ENCODE peak calls at places on chromosomes 12 and 14, in four cellular contexts. J, O, D and Z are unnamed samples.

GRCh38 chr12:2355604-2356003 is 302.8 kb downstream of the CACNA1C start:
- DNase-seq in J (no peak), O (no peak), D (no peak), Z (no peak)

GRCh38 chr12:127169321-127170270 is 1097.4 kb upstream of the TMEM132C start:
- DNase-seq in J (no peak), O (no peak), D (peak), Z (peak)

GRCh38 chr12:101004891-101005290 is 205.1 kb downstream of the SLC5A8 start:
- DNase-seq in J (no peak), O (no peak), D (peak), Z (no peak)

GRCh38 chr12:7693793-7694192 is 1.8 kb downstream of the GDF3 start:
- DNase-seq in J (no peak), O (no peak), D (no peak), Z (no peak)

GRCh38 chr12:88922816-88923215 is 342.5 kb upstream of the KITLG start:
- DNase-seq in J (no peak), O (no peak), D (peak), Z (no peak)

GRCh38 chr12:80493466-80493865 is 49.4 kb downstream of the PTPRQ start:
- DNase-seq in J (peak), O (no peak), D (no peak), Z (no peak)

GRCh38 chr14:66225337-66225736 is 260.8 kb upstream of the CCDC196 start:
- DNase-seq in J (no peak), O (no peak), D (no peak), Z (no peak)

GRCh38 chr12:84361651-84362551 is 550.7 kb downstream of the SLC6A15 start:
- DNase-seq in J (no peak), O (no peak), D (no peak), Z (no peak)

GRCh38 chr14:31207287-31207745 is 277 bp downstream of the HECTD1 start:
- DNase-seq in J (no peak), O (no peak), D (no peak), Z (no peak)

GRCh38 chr14:53412819-53413664 is 259.9 kb upstream of the DDHD1 start:
- DNase-seq in J (peak), O (no peak), D (no peak), Z (peak)

GRCh38 chr14:46691819-46692218 is 40.2 kb upstream of the RPL10L start:
- DNase-seq in J (no peak), O (no peak), D (no peak), Z (no peak)

GRCh38 chr14:20343855-20344205 is 395 bp downstream of the PARP2 start:
- DNase-seq in J (peak), O (no peak), D (peak), Z (peak)

GRCh38 chr14:105053421-105053820 is 11.8 kb downstream of the GPR132 start:
- DNase-seq in J (no peak), O (no peak), D (no peak), Z (no peak)

GRCh38 chr12:54231236-54231635 is 42.5 kb upstream of the SMUG1 start:
- DNase-seq in J (no peak), O (no peak), D (no peak), Z (no peak)

GRCh38 chr12:54228471-54228870 is 39.7 kb upstream of the SMUG1 start:
- DNase-seq in J (no peak), O (no peak), D (no peak), Z (no peak)

GRCh38 chr12:54230555-54230954 is 41.8 kb upstream of the SMUG1 start:
- DNase-seq in J (no peak), O (no peak), D (no peak), Z (no peak)

GRCh38 chr12:54227376-54227775 is 38.6 kb upstream of the SMUG1 start:
- DNase-seq in J (no peak), O (no peak), D (no peak), Z (no peak)

GRCh38 chr12:54229624-54230212 is 40.9 kb upstream of the SMUG1 start:
- DNase-seq in J (peak), O (no peak), D (peak), Z (peak)
- H3K4me3 ChIP-seq in J (no peak), O (no peak), D (no peak), Z (peak)

DNA sequence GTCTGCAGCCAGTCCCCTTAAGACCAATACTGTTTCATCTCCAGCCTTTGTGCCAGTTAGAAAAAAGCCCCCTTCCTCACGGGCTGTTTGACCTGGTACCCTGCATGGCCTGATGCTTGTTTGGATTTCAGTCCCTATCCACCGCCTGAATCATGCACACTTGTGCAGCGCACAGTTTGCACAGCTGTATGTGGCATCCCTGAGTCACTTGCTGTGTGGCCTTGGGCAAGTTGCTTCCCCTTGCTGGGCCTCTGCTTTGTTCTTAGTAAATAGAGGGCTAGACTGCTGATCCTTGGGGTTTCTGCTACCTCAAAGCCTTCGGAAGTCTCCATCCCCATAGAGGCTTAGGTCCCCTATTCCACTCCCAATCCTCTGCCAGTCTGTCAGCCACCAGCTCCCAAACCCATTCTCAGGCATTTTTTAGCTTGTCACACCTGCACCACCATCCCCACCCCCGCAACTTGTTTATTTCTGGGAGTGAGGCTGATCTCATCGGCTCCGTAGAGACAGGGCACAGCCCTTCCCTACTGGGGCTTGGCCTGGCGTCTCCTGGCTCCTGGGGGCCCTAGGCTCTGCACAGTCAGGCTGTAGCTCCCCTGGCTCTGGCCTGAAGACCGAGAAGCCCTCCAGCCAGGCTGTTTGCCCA is 8.8 kb downstream of the KRT80 start:
- DNase-seq in J (peak), O (no peak), D (peak), Z (peak)
- H3K18ac ChIP-seq in J (peak), O (peak), D (peak), Z (peak)

GRCh38 chr14:72849222-72849621 is 44.7 kb downstream of the DPF3 start:
- DNase-seq in J (no peak), O (no peak), D (no peak), Z (no peak)

GRCh38 chr14:72847721-72848120 is 46.2 kb downstream of the DPF3 start:
- DNase-seq in J (peak), O (no peak), D (no peak), Z (no peak)

GRCh38 chr14:72850360-72850759 is 43.5 kb downstream of the DPF3 start:
- DNase-seq in J (no peak), O (no peak), D (no peak), Z (no peak)

GRCh38 chr14:72852194-72852593 is 41.7 kb downstream of the DPF3 start:
- DNase-seq in J (no peak), O (no peak), D (no peak), Z (no peak)

GRCh38 chr14:72851660-72852059 is 42.2 kb downstream of the DPF3 start:
- DNase-seq in J (no peak), O (no peak), D (no peak), Z (no peak)
- H3K9ac ChIP-seq in J (no peak), O (no peak), D (no peak), Z (no peak)

DNA sequence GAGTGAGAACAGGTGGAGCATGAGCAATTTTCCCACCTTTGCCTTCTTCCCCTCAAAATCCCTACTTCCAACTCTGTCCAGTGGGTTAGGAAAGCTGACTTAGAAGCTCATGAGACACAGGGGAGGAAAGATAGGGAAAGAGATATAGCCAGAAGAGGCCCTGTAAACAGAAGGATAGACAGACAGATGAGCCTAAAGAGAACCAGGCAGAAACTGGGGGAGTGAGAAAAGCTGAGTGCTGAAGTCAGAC is 5.0 kb downstream of the AJUBA start:
- DNase-seq in J (no peak), O (no peak), D (no peak), Z (no peak)
- H3K4me3 ChIP-seq in J (no peak), O (no peak), D (no peak), Z (no peak)

GRCh38 chr14:49892636-49893308 is at the start of gene ARF6:
- DNase-seq in J (peak), O (peak), D (peak), Z (peak)
- H3K18ac ChIP-seq in J (peak), O (peak), D (peak), Z (peak)

GRCh38 chr12:113083863-113084430 is 27.4 kb downstream of the DTX1 start:
- DNase-seq in J (no peak), O (no peak), D (no peak), Z (no peak)

GRCh38 chr12:113080692-113081091 is 24.2 kb downstream of the DTX1 start:
- DNase-seq in J (no peak), O (no peak), D (no peak), Z (no peak)

GRCh38 chr12:113081785-113082296 is 25.3 kb downstream of the DTX1 start:
- DNase-seq in J (no peak), O (no peak), D (no peak), Z (no peak)

GRCh38 chr12:113086249-113087164 is 30.0 kb downstream of the DTX1 start:
- DNase-seq in J (peak), O (no peak), D (no peak), Z (no peak)

DNA sequence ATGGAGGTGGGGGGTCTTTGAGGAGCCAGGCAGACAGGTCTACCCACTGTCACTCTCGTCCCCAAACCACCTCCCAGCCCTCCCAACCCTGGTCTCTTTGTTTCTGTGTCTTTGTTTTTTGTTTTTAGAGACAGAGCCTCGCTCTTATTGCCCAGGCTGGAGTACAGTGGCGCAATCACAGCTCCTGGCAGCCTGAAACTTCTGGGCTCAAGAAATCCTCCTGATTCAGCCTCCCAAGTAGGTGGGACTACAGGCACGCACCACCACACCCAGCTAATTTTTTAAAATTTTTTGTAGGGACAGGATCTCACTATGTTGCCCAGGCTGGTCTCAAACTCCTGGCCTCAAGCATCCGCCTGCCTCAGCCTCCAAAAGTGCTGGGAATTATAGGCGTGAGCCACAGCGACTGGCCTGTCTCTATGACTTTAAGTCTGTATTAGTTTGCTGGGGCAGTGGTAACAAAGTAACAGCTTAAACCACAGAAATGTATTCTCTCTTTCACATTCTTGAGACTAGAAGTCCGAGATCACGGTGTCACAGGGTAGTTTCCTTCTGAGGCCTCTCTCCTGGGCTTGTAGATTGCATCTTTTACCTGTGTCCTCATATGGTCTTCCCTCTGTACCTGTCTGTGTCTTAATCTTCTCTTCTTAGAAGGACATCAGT is 26.1 kb downstream of the DTX1 start:
- DNase-seq in J (no peak), O (no peak), D (no peak), Z (no peak)
- H3K9ac ChIP-seq in J (no peak), O (no peak), D (no peak), Z (no peak)

GRCh38 chr14:65204056-65204455 is 101.7 kb upstream of the MAX start:
- DNase-seq in J (no peak), O (no peak), D (no peak), Z (no peak)

GRCh38 chr14:65195042-65195719 is 92.9 kb upstream of the MAX start:
- DNase-seq in J (no peak), O (no peak), D (no peak), Z (no peak)

GRCh38 chr14:65203574-65203973 is 101.3 kb upstream of the MAX start:
- DNase-seq in J (no peak), O (no peak), D (no peak), Z (no peak)

GRCh38 chr14:65198346-65198745 is 96.0 kb upstream of the MAX start:
- DNase-seq in J (no peak), O (no peak), D (no peak), Z (no peak)

DNA sequence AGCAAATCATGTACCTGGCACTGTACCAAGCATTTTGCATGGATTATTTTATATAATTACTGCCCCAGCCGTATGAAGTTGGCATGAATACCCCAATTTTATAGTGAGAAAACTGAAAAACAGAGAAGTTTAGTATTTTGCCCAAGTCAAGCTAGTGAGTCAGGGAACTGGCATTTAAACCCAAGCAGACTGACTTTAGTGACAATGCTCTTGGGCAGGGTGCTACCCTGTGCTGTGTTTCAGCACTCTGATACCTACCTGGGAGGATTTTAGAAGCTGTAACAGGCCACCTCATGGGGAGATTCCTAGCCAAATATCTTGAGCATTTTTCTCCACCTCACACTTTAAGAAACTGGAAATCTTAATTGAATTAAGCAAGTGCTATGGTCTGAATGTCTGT is 98.1 kb upstream of the MAX start:
- DNase-seq in J (no peak), O (no peak), D (no peak), Z (no peak)
- H3K4me3 ChIP-seq in J (no peak), O (no peak), D (no peak), Z (no peak)

DNA sequence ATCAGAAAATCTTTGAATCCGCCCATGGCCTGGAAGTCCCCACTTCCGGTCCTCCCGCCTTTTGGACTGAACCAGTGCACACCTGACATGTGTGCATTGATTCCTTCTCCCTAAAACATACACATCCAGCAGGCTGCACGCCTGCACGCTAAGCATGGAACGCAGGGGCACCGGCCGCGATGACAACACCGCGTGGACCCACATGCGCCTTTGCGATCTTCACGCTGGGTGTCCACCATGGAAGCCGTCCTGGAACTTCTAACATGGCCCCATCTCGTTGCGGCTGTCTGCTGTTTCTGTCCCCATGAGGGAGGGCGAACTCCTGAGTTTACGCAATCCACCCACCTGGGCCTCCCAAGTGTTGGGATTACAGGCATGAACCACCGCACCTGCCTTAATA is 73.7 kb downstream of the GALNT9 start:
- DNase-seq in J (no peak), O (no peak), D (no peak), Z (no peak)
- H3K18ac ChIP-seq in J (no peak), O (peak), D (no peak), Z (no peak)

DNA sequence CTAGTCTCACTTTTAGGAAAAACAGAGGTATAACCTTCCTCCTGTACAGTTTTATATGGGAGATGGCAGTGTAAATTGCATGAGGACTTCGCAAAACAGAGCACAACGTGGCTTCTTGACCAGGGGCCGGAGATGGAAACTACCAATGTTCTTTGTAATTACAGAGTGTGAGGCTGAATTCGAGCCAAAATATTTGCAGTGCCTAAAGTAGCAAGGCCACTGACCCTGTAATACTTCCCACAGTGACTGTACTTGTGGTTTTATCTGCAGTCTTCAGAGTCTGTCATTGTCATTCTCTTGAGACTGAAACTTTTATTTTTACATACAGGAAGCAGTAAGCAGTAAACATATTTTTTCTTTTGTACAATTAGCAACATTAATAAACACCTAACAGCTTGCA is 98.9 kb downstream of the RERG start:
- DNase-seq in J (no peak), O (no peak), D (no peak), Z (peak)
- H3K9ac ChIP-seq in J (no peak), O (no peak), D (no peak), Z (no peak)